ENCODE peak calls at places on chromosome 3, in eight cellular contexts. S is HL-60; Z is EL; E is MM.1S; X is LNCaP clone FGC; W is stimulated activated CD4-positive, alpha-beta T cell treated with anti-CD3 and anti-CD28 coated beads, Interleukin-1b, Interleukin-23, amount 100 ng/mL, for 24 hours; L is SHP77; N is ELR. G is an unnamed sample.

GRCh38 chr3:10273697-10274305 is 18.9 kb downstream of the GHRL start:
- DNase-seq in S (peak), Z (no peak), E (no peak), X (peak), W (no peak), L (no peak), N (no peak), G (no peak)

GRCh38 chr3:45554001-45554691 is 40.4 kb upstream of the LIMD1 start:
- DNase-seq in S (peak), Z (peak), E (peak), X (no peak), W (no peak), L (no peak), N (peak), G (no peak)

GRCh38 chr3:70747847-70748246 is 435.4 kb upstream of the MDFIC2 start:
- DNase-seq in S (no peak), Z (no peak), E (no peak), X (no peak), W (no peak), L (no peak), N (no peak), G (no peak)

GRCh38 chr3:19539488-19540395 is 391.4 kb downstream of the KCNH8 start:
- DNase-seq in S (no peak), Z (no peak), E (peak), X (no peak), W (no peak), L (no peak), N (no peak), G (no peak)

GRCh38 chr3:37458162-37458895 is 283.9 kb upstream of the LRRFIP2 start:
- DNase-seq in S (no peak), Z (no peak), E (no peak), X (no peak), W (no peak), L (no peak), N (no peak), G (no peak)

GRCh38 chr3:115784739-115785571 is 161.6 kb downstream of the GAP43 start:
- DNase-seq in S (no peak), Z (peak), E (no peak), X (no peak), W (no peak), L (no peak), N (peak), G (no peak)

GRCh38 chr3:32821686-32822296 is 4.0 kb downstream of the TRIM71 start:
- DNase-seq in S (no peak), Z (no peak), E (no peak), X (no peak), W (no peak), L (no peak), N (no peak), G (peak)

GRCh38 chr3:43584043-43584826 is 37.6 kb downstream of the ANO10 start:
- DNase-seq in S (no peak), Z (peak), E (no peak), X (no peak), W (no peak), L (no peak), N (peak), G (no peak)

GRCh38 chr3:187169231-187169960 is 27.9 kb upstream of the RTP1 start:
- DNase-seq in S (no peak), Z (peak), E (no peak), X (peak), W (no peak), L (no peak), N (no peak), G (no peak)

GRCh38 chr3:137204409-137204808 is 246.6 kb downstream of the IL20RB start:
- DNase-seq in S (no peak), Z (no peak), E (no peak), X (no peak), W (no peak), L (no peak), N (no peak), G (no peak)

GRCh38 chr3:101119535-101119934 is 126.3 kb upstream of the ABI3BP start:
- DNase-seq in S (no peak), Z (peak), E (no peak), X (no peak), W (no peak), L (no peak), N (peak), G (no peak)

GRCh38 chr3:69294014-69294771 is 91.7 kb downstream of the FRMD4B start:
- DNase-seq in S (no peak), Z (peak), E (no peak), X (no peak), W (no peak), L (no peak), N (peak), G (no peak)

G was measured in mesothelial cell of epicardium.